ENCODE peak calls at places on chromosomes 5 and 9, in nine cellular contexts. K is LoVo; M is activated CD4-positive, alpha-beta T cell treated with anti-CD3 and anti-CD28 coated beads for 24 hours; Y is CD8-positive, alpha-beta memory T cell; P is activated CD8-positive, alpha-beta memory T cell treated with anti-CD3 and anti-CD28 coated beads for 4 hours; O is A549; H is hippocampal formation; L is hypothalamus; E is AG04450. U is an unnamed sample.

GRCh38 chr9:77667151-77667550 is 19.0 kb upstream of the GNA14 start:
- DNase-seq in K (no peak), L (no peak), P (no peak), O (no peak), M (no peak), E (no peak), H (no peak), Y (no peak), U (no peak)

GRCh38 chr5:146369691-146370090 is 31.1 kb downstream of the POU4F3 start:
- DNase-seq in O (no peak), L (no peak), M (no peak), E (no peak), P (no peak), K (peak; percentile 4), H (no peak), Y (no peak), U (no peak)

GRCh38 chr9:126862461-126862830 is 2.0 kb downstream of the ZBTB34 start:
- DNase-seq in E (no peak), K (no peak), L (no peak), M (no peak), H (peak; percentile 35), Y (peak; percentile 5), O (no peak), P (no peak), U (no peak)

GRCh38 chr5:159469496-159470370 is 139.4 kb upstream of the IL12B start:
- DNase-seq in Y (peak; percentile 17), L (no peak), H (no peak), M (no peak), P (no peak), O (no peak), K (no peak), E (no peak), U (peak; percentile 13)

GRCh38 chr5:133371371-133372155 is 240.8 kb downstream of the FSTL4 start:
- DNase-seq in H (no peak), E (no peak), M (no peak), Y (no peak), P (no peak), L (no peak), K (peak; percentile 52), O (no peak), U (no peak)

GRCh38 chr9:83425240-83425639 is 113.0 kb downstream of the FRMD3 start:
- DNase-seq in H (no peak), Y (no peak), E (no peak), L (no peak), O (no peak), K (no peak), P (no peak), M (no peak), U (no peak)

GRCh38 chr9:81815781-81816180 is 112.4 kb upstream of the SPATA31D4 start:
- DNase-seq in E (no peak), H (no peak), P (no peak), K (no peak), M (no peak), L (no peak), O (no peak), Y (no peak), U (no peak)

GRCh38 chr5:93578813-93579560 is 2.0 kb downstream of the NR2F1-AS1 start:
- DNase-seq in M (no peak), O (no peak), E (no peak), L (no peak), P (no peak), Y (no peak), H (peak; percentile 48), K (no peak), U (no peak)

GRCh38 chr5:72140711-72141110 is 33.4 kb downstream of the MAP1B start:
- DNase-seq in Y (no peak), P (no peak), L (no peak), O (no peak), K (no peak), M (no peak), E (no peak), H (no peak), U (no peak)

GRCh38 chr5:92945630-92946097 is 635.4 kb downstream of the NR2F1-AS1 start:
- DNase-seq in M (no peak), Y (no peak), L (no peak), O (peak; percentile 19), P (no peak), K (peak; percentile 42), H (peak; percentile 66), E (no peak), U (no peak)

GRCh38 chr5:142872795-142873194 is 102.6 kb downstream of the ARHGAP26 start:
- DNase-seq in P (no peak), L (no peak), Y (no peak), E (no peak), O (no peak), M (no peak), H (no peak), K (peak; percentile 86), U (no peak)